ENCODE peak calls at places on chromosomes 5 and 9, in seven cellular contexts. G is right lobe of liver; P is lung; Y is heart right ventricle; M is colonic mucosa; A is CD8-positive, alpha-beta T cell; X is stomach. S is an unnamed sample. For H3K36me3, the result is how much of the 10 kb centered on the place peaks cover.

GRCh38 chr5:78638423-78638822 is 10.1 kb downstream of the LHFPL2 start:
- DNase-seq in M (peak), P (peak), A (no peak), Y (peak), X (peak), G (no peak), S (peak)

GRCh38 chr5:151093476-151093889 is 12.6 kb upstream of the TNIP1 start:
- DNase-seq in A (no peak), G (no peak), X (no peak), Y (no peak), M (no peak), P (peak), S (no peak)

GRCh38 chr5:150322202-150322601 is 19.5 kb upstream of the ARSI start:
- DNase-seq in G (no peak), X (no peak), M (no peak), A (no peak), Y (no peak), P (no peak), S (no peak)

GRCh38 chr9:16002816-16003215 is 450.0 kb downstream of the CCDC171 start:
- DNase-seq in P (no peak), X (no peak), G (no peak), Y (no peak), A (no peak), M (no peak), S (no peak)

GRCh38 chr9:83061036-83061435 is 1.9 kb downstream of the RASEF start:
- DNase-seq in A (no peak), M (peak), X (no peak), Y (no peak), G (no peak), P (no peak), S (no peak)

GRCh38 chr5:67310740-67311139 is 114.1 kb upstream of the CD180 start:
- DNase-seq in G (no peak), X (no peak), P (no peak), A (no peak), M (no peak), Y (no peak), S (no peak)

GRCh38 chr9:136564379-136564988 is 18.6 kb upstream of the NOTCH1 start:
- DNase-seq in X (peak), Y (peak), P (peak), G (peak), A (no peak), M (peak), S (peak)

GRCh38 chr9:12462861-12463260 is 230.3 kb upstream of the TYRP1 start:
- DNase-seq in P (no peak), A (no peak), G (no peak), Y (no peak), X (no peak), M (no peak), S (no peak)

GRCh38 chr9:118575341-118576070 is 793.7 kb downstream of the BRINP1 start:
- DNase-seq in X (no peak), M (no peak), P (no peak), Y (no peak), A (no peak), G (no peak), S (no peak)

GRCh38 chr9:137045294-137046093 is 483 bp downstream of the NPDC1 start:
- DNase-seq in G (no peak), M (peak), Y (no peak), X (no peak), A (no peak), P (no peak), S (no peak)

GRCh38 chr5:1231354-1231905 is 6.2 kb downstream of the SLC6A18 start:
- DNase-seq in Y (no peak), P (no peak), A (no peak), G (no peak), X (no peak), M (no peak), S (no peak)

GRCh38 chr9:19229725-19230355 is 653 bp upstream of the DENND4C start:
- DNase-seq in M (peak), G (no peak), X (no peak), Y (peak), A (peak), P (no peak), S (peak)

GRCh38 chr9:136728548-136729123 is 14.1 kb downstream of the LCN10 start:
- DNase-seq in M (no peak), P (no peak), A (no peak), Y (no peak), X (no peak), G (peak), S (peak)

GRCh38 chr9:1722404-1722803 is 292.7 kb upstream of the SMARCA2 start:
- DNase-seq in Y (no peak), P (no peak), X (no peak), G (no peak), A (no peak), M (no peak), S (no peak)

GRCh38 chr5:93915142-93915553 is 173.7 kb upstream of the POU5F2 start:
- DNase-seq in X (no peak), Y (no peak), G (no peak), P (no peak), A (no peak), M (no peak), S (no peak)

GRCh38 chr5:26791433-26791832 is 247.0 kb downstream of the CDH9 start:
- DNase-seq in X (no peak), A (no peak), M (no peak), G (no peak), P (no peak), Y (no peak), S (no peak)

GRCh38 chr9:135275163-135275925 is 187.9 kb downstream of the OLFM1 start:
- DNase-seq in Y (no peak), A (no peak), P (peak), X (peak), M (no peak), G (no peak), S (peak)

GRCh38 chr5:160438316-160439204 is 16.9 kb downstream of the PTTG1 start:
- DNase-seq in G (no peak), P (peak), X (peak), Y (peak), M (peak), A (peak), S (peak)

GRCh38 chr5:132213666-132214065 is 14.0 kb downstream of the P4HA2 start:
- DNase-seq in P (no peak), M (no peak), Y (no peak), A (no peak), G (no peak), X (no peak), S (no peak)
- H3K4me3 ChIP-seq in P (no peak), M (no peak), Y (no peak), A (no peak), G (no peak), X (no peak), S (no peak)

DNA sequence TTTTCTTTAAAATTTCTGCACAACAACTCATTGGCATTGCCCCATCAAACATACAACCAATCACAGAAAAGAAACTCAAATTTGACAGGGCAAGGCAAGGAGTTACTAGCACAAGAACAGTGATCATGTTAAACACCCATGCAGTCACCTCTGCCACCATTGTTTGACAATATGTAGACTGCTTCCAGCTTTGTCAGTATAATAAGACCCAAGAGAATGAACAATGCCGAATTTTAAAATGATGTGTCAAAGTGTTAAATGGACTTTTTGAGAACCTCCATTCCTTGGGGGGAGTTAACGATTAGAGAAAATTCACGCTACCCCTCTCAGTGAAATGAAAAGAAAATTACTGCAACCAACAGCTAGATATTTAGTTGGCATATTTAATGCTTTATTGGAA is 109.2 kb downstream of the SEMA6A start:
- DNase-seq in Y (no peak), P (no peak), G (no peak), A (no peak), M (no peak), X (no peak), S (no peak)
- H3K36me3 ChIP-seq in Y (under half), P (under half), G (under half), A (under half), M (under half), X (under half), S (under half)

GRCh38 chr5:36934740-36935356 is 58.3 kb downstream of the NIPBL start:
- DNase-seq in M (no peak), X (no peak), P (no peak), Y (no peak), A (no peak), G (no peak), S (no peak)

GRCh38 chr5:36928947-36929346 is 52.4 kb downstream of the NIPBL start:
- DNase-seq in Y (no peak), G (no peak), A (no peak), P (no peak), M (no peak), X (no peak), S (no peak)

GRCh38 chr5:36932056-36932455 is 55.5 kb downstream of the NIPBL start:
- DNase-seq in G (no peak), X (no peak), A (no peak), M (no peak), Y (no peak), P (no peak), S (no peak)

GRCh38 chr5:36932699-36933098 is 56.1 kb downstream of the NIPBL start:
- DNase-seq in Y (no peak), A (no peak), P (no peak), G (no peak), X (no peak), M (no peak), S (no peak)

GRCh38 chr5:36929438-36929837 is 52.9 kb downstream of the NIPBL start:
- DNase-seq in Y (no peak), P (no peak), G (no peak), A (no peak), M (no peak), X (no peak), S (no peak)
- H3K4me3 ChIP-seq in Y (no peak), P (no peak), G (no peak), A (no peak), M (no peak), X (no peak), S (no peak)

GRCh38 chr5:175524211-175524610 is 45.9 kb downstream of the SFXN1 start:
- DNase-seq in G (no peak), M (no peak), X (no peak), P (no peak), Y (no peak), A (no peak), S (no peak)
- H3K36me3 ChIP-seq in G (under half), M (under half), X (half or more), P (under half), Y (under half), A (under half), S (under half)

GRCh38 chr9:92289708-92290390 is 3.6 kb downstream of the IARS1 start:
- DNase-seq in A (no peak), Y (no peak), P (no peak), M (no peak), G (no peak), X (no peak), S (no peak)
- H3K4me3 ChIP-seq in A (no peak), Y (no peak), P (no peak), M (no peak), G (no peak), X (no peak), S (no peak)

DNA sequence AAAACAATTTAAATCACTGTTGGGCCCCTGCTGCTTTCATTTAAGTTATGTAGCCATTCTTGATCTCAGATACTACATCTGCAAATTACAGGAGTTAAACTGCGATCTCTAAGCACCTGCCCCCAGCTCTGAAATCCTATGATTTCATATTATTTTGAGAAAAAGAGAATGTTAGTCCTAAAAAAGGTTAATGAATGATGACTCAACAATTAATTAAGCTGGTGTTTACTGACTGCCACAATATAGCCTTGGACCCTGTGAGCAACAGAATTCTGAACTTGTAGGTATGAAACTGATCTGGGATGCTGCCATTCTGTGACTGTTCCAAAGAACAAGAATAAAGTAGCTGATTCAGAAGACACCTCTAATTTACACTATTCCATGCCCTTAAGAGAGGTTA is 124.4 kb upstream of the FBXL7 start:
- DNase-seq in X (no peak), M (no peak), P (no peak), Y (no peak), G (no peak), A (no peak), S (no peak)
- H3K36me3 ChIP-seq in X (under half), M (under half), P (under half), Y (under half), G (under half), A (under half), S (under half)

GRCh38 chr9:88994820-88995180 is 3.5 kb downstream of the S1PR3 start:
- DNase-seq in Y (no peak), M (no peak), A (no peak), X (no peak), G (no peak), P (no peak), S (no peak)
- H3K4me3 ChIP-seq in Y (peak), M (no peak), A (no peak), X (peak), G (no peak), P (no peak), S (no peak)

GRCh38 chr9:36193049-36193448 is 2.3 kb downstream of the CLTA start:
- DNase-seq in P (no peak), M (no peak), Y (no peak), G (no peak), A (no peak), X (no peak), S (no peak)

GRCh38 chr9:36190388-36191289 is at the start of gene CLTA:
- DNase-seq in M (peak), A (peak), P (peak), X (peak), G (peak), Y (peak), S (peak)

GRCh38 chr9:36191696-36192095 is 975 bp downstream of the CLTA start:
- DNase-seq in P (no peak), A (no peak), Y (no peak), X (no peak), M (no peak), G (no peak), S (no peak)

GRCh38 chr9:36191290-36191645 is 547 bp downstream of the CLTA start:
- DNase-seq in G (no peak), X (peak), P (peak), Y (no peak), M (peak), A (peak), S (peak)

DNA sequence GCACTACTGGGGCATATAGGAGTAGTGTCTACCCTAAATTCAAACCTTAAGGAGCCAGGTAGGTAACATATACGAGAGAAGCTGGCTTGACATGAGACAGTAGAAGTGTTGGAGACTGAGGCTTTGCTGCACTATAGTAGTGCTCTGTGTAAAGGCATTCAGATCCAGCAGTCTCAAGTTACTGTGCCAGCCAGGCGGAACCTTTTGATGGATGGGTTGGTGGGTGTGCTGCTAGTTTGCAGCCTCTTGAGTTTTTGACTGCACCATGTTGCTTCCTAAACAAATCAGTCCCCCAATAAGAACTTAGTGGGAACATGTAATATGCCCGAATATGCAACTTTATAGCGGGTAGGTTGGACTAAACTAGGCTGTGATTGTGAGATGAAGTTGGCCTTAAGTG is 1.5 kb downstream of the CLTA start:
- DNase-seq in M (no peak), P (no peak), Y (no peak), G (no peak), X (no peak), A (no peak), S (peak)
- H3K36me3 ChIP-seq in M (under half), P (under half), Y (under half), G (under half), X (under half), A (under half), S (under half)

GRCh38 chr9:98276907-98277469 is 21.5 kb upstream of the TBC1D2 start:
- DNase-seq in P (no peak), M (no peak), G (no peak), A (no peak), Y (no peak), X (no peak), S (no peak)

GRCh38 chr9:98281281-98281680 is 25.8 kb upstream of the TBC1D2 start:
- DNase-seq in G (no peak), P (no peak), X (no peak), Y (no peak), A (no peak), M (no peak), S (no peak)

GRCh38 chr9:98280162-98280561 is 24.7 kb upstream of the TBC1D2 start:
- DNase-seq in Y (no peak), M (no peak), A (no peak), P (no peak), X (no peak), G (no peak), S (no peak)

GRCh38 chr9:98284754-98285153 is 29.3 kb upstream of the TBC1D2 start:
- DNase-seq in A (no peak), G (no peak), Y (no peak), M (no peak), P (no peak), X (no peak), S (no peak)

DNA sequence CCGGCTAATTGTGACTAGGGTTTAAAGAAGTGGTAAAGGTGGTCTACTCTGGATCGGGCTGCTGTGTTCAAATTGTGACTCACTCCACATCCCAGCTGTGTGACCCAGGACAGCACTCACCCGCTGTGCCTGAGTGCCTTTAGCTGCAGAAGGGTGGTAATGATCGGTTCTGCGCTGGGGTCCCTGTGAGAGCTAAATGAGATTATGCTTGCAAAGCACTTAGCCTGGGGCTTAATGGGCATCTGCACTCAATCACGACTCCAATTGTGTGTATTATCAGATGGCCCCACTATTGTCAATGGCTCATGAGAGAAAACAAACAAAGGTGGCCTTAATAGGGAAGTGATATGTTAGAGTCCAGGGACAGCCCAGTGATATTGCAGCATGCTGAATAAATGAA is 25.1 kb upstream of the TBC1D2 start:
- DNase-seq in M (no peak), P (no peak), G (no peak), X (no peak), A (no peak), Y (no peak), S (no peak)
- H3K4me3 ChIP-seq in M (no peak), P (no peak), G (no peak), X (no peak), A (no peak), Y (no peak), S (no peak)

GRCh38 chr5:168447748-168448147 is 38.5 kb upstream of the RARS1 start:
- DNase-seq in G (no peak), Y (peak), X (no peak), A (no peak), P (no peak), M (no peak), S (no peak)

GRCh38 chr5:168449166-168449565 is 37.1 kb upstream of the RARS1 start:
- DNase-seq in M (no peak), A (no peak), G (no peak), Y (no peak), P (no peak), X (no peak), S (peak)

GRCh38 chr5:168443533-168443932 is 42.7 kb upstream of the RARS1 start:
- DNase-seq in M (no peak), X (no peak), P (no peak), Y (no peak), A (no peak), G (no peak), S (no peak)

GRCh38 chr5:168446987-168447386 is 39.3 kb upstream of the RARS1 start:
- DNase-seq in X (no peak), G (no peak), A (no peak), M (no peak), P (no peak), Y (no peak), S (no peak)

GRCh38 chr5:168443950-168444700 is 42.1 kb upstream of the RARS1 start:
- DNase-seq in P (no peak), Y (no peak), M (no peak), G (no peak), A (no peak), X (no peak), S (no peak)
- H3K36me3 ChIP-seq in P (under half), Y (under half), M (under half), G (under half), A (under half), X (half or more), S (under half)

S was measured in thyroid gland.